ENCODE peak calls at places on chromosomes 6 and 20, in four cellular contexts. M is HuH-7.5, J is hypothalamus, V is activated T-helper 1 cell treated with Interleukin-2 at 50 U/mL for 16 hours. D is an unnamed sample.

GRCh38 chr20:37350655-37351574 is 5.0 kb downstream of the SRC start:
- DNase-seq in M (no peak), J (no peak), V (no peak), D (no peak)

GRCh38 chr6:124480021-124480430 is 482.2 kb upstream of the RNF217 start:
- DNase-seq in M (no peak), J (no peak), V (no peak), D (no peak)

GRCh38 chr6:43867246-43867645 is 97.2 kb downstream of the VEGFA start:
- DNase-seq in M (no peak), J (no peak), V (no peak), D (no peak)

GRCh38 chr6:1199981-1200637 is 111.8 kb upstream of the FOXQ1 start:
- DNase-seq in M (no peak), J (no peak), V (no peak), D (no peak)

GRCh38 chr6:110140650-110141049 is 38.8 kb downstream of the WASF1 start:
- DNase-seq in M (no peak), J (no peak), V (no peak), D (no peak)

GRCh38 chr20:23036371-23036770 is 1.3 kb downstream of the SSTR4 start:
- DNase-seq in M (no peak), J (no peak), V (no peak), D (no peak)

GRCh38 chr20:57070296-57070695 is 196.1 kb downstream of the BMP7 start:
- DNase-seq in M (no peak), J (no peak), V (no peak), D (no peak)

GRCh38 chr6:99334526-99335127 is 14.8 kb downstream of the FAXC start:
- DNase-seq in M (no peak), J (no peak), V (no peak), D (no peak)

GRCh38 chr6:159197251-159197650 is 28.1 kb downstream of the FNDC1 start:
- DNase-seq in M (no peak), J (no peak), V (no peak), D (no peak)

GRCh38 chr6:80690611-80691090 is 584.2 kb downstream of the BCKDHB start:
- DNase-seq in M (no peak), J (no peak), V (no peak), D (peak)

GRCh38 chr20:6829510-6830116 is 62.1 kb downstream of the BMP2 start:
- DNase-seq in M (no peak), J (no peak), V (no peak), D (no peak)

GRCh38 chr6:35026434-35027222 is 114.5 kb downstream of the TCP11 start:
- DNase-seq in M (no peak), J (no peak), V (no peak), D (no peak)

D was measured in NCI-H446.